ENCODE peak calls at places on chromosomes 11 and 22, in ten cellular contexts. S is astrocyte of the spinal cord; V is coronary artery; J is gastrocnemius medialis; W is GM23338; A is CD4-positive, alpha-beta T cell; X is psoas muscle; O is stomach; U is HFF-Myc; Z is AG04450. L is an unnamed sample.

GRCh38 chr22:32562396-32562795 is 87.8 kb downstream of the FBXO7 start:
- DNase-seq in S (no peak), V (no peak), J (no peak), W (no peak), A (no peak), X (no peak), O (no peak), U (no peak), Z (no peak), L (no peak)

GRCh38 chr11:69357458-69358397 is 63.8 kb downstream of the MYEOV start:
- DNase-seq in S (no peak), V (no peak), J (no peak), W (no peak), A (no peak), X (no peak), O (peak; percentile 21), U (no peak), Z (no peak), L (peak; percentile 8)

GRCh38 chr22:24514241-24515024 is 19.3 kb downstream of the UPB1 start:
- DNase-seq in S (no peak), V (no peak), J (no peak), W (no peak), A (no peak), X (peak; percentile 1), O (peak; percentile 40), U (no peak), Z (no peak), L (no peak)

GRCh38 chr11:44634401-44635281 is 69.2 kb downstream of the CD82 start:
- DNase-seq in S (peak; percentile 68), V (peak; percentile 78), J (peak; percentile 26), W (peak; percentile 84), A (no peak), X (peak; percentile 78), O (peak; percentile 35), U (peak; percentile 15), Z (peak; percentile 30), L (peak; percentile 17)

GRCh38 chr11:35566161-35566560 is 40.7 kb upstream of the PAMR1 start:
- DNase-seq in S (no peak), V (no peak), J (no peak), W (no peak), A (no peak), X (no peak), O (no peak), U (no peak), Z (no peak), L (no peak)

GRCh38 chr11:27397619-27398412 is 34.8 kb upstream of the CCDC34 start:
- DNase-seq in S (no peak), V (no peak), J (no peak), W (no peak), A (no peak), X (no peak), O (no peak), U (no peak), Z (no peak), L (no peak)

GRCh38 chr22:19179472-19180048 is 1.0 kb upstream of the SLC25A1 start:
- DNase-seq in S (peak; percentile 89), V (peak; percentile 86), J (peak; percentile 83), W (peak; percentile 89), A (no peak), X (peak; percentile 87), O (peak; percentile 80), U (no peak), Z (peak; percentile 68), L (peak; percentile 57)

GRCh38 chr11:94791216-94791889 is 23.2 kb downstream of the AMOTL1 start:
- DNase-seq in S (peak; percentile 56), V (no peak), J (no peak), W (no peak), A (no peak), X (no peak), O (no peak), U (no peak), Z (no peak), L (no peak)

GRCh38 chr22:38302906-38303305 is 14.3 kb downstream of the CSNK1E start:
- DNase-seq in S (no peak), V (no peak), J (no peak), W (no peak), A (no peak), X (no peak), O (no peak), U (no peak), Z (no peak), L (no peak)

GRCh38 chr22:38305481-38306448 is 11.5 kb downstream of the CSNK1E start:
- DNase-seq in S (peak; percentile 33), V (no peak), J (no peak), W (peak; percentile 84), A (no peak), X (no peak), O (no peak), U (no peak), Z (no peak), L (no peak)

GRCh38 chr22:38303974-38304373 is 13.3 kb downstream of the CSNK1E start:
- DNase-seq in S (no peak), V (no peak), J (peak; percentile 52), W (no peak), A (no peak), X (peak; percentile 69), O (no peak), U (no peak), Z (no peak), L (no peak)

GRCh38 chr22:38300197-38300945 is 16.9 kb downstream of the CSNK1E start:
- DNase-seq in S (no peak), V (no peak), J (no peak), W (no peak), A (no peak), X (no peak), O (no peak), U (no peak), Z (no peak), L (no peak)

DNA sequence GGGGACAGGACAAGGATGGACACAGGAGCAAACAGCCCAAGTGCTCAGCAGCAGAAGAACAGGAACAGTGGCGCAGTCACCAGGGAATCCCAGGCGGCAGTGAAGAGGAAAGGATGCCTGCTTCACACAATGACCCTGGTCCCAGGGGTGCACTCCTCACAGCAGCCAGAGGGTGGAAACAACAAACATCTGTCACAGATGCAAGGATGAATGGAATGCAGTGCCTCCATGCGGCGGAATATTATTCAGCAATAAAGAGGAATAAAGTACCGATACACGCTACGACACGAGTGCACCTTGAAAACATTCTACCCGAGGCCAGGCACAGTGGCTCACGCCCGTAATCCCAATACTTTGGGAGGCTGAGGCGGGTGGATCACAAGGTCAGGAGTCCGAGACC is 12.7 kb downstream of the CSNK1E start:
- DNase-seq in S (no peak), V (no peak), J (no peak), W (no peak), A (no peak), X (peak; percentile 64), O (no peak), U (no peak), Z (no peak), L (no peak)
- TF ChIP-seq CTCF in S (no peak), V (no peak), J (peak; percentile 15), W (peak; percentile 15), A (no peak), X (peak; percentile 27), O (no peak), U (no peak), Z (peak; percentile 2), L (no peak)

DNA sequence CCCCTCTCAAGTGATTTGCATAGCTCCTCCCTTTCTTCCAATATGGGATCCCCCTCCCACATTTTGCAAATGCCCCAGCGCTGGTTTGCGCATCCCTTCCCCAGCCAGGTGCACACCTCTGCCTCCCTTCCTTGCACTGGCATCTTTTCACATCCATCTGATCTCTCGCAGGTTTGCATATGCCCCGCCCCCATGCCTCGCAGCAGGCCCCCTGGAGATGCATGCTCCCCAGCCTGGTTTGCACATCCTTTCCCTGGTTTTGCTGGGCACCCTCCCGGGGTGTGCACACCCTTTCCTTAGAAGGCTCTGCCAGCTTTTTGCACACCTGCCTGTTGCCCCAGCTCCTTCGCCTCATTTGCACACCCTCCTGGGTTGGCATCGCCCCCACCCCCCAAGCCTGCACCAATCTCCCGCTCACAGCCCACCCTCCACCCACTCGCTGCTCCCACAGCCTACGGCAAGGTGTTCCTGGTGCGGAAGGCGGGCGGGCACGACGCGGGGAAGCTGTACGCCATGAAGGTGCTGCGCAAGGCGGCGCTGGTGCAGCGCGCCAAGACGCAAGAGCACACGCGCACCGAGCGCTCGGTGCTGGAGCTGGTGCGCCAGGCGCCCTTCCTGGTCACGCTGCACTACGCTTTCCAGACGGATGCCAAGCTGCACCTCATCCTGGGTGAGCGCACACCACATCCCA is 895 bp downstream of the RPS6KA4 start:
- DNase-seq in S (no peak), V (no peak), J (no peak), W (peak; percentile 72), A (peak; percentile 23), X (no peak), O (peak; percentile 46), U (no peak), Z (no peak), L (no peak)
- TF ChIP-seq CTCF in S (no peak), V (no peak), J (no peak), W (peak; percentile 14), A (no peak), X (no peak), O (no peak), U (no peak), Z (no peak), L (no peak)

DNA sequence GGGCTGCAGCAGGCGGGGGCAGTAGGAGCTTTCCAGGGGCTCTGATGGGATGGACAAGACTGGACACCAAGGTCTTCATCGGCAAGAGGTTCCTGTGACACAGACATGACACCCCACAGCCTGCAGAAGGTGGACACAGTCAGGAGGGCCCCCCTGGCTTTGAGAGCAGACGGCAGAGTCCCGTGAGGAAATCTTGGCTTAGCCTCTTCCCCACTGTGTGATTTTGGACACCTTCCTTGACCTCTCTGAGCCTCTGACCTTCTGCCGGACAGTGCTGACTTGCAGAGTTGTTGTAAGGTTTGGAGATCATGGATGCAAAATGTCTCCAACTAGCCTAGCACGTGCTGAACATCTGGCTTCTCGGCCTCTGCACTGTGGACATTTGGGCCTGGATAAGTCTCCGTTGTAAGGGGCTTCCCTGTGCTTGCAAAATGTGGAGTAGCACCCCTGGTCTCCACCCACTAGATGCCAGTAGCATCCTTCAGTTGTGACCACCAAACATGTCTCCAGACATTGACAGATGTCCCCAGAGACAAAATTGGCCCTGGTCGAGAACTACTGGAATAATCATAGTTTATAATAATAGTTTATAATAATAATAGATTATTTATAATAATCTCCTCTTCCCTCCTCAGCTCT is 54.6 kb downstream of the MCM5 start:
- DNase-seq in S (no peak), V (no peak), J (peak; percentile 33), W (no peak), A (no peak), X (no peak), O (no peak), U (no peak), Z (no peak), L (no peak)
- TF ChIP-seq CTCF in S (no peak), V (no peak), J (peak; percentile 24), W (no peak), A (no peak), X (peak; percentile 19), O (no peak), U (peak; percentile 32), Z (peak; percentile 3), L (no peak)

DNA sequence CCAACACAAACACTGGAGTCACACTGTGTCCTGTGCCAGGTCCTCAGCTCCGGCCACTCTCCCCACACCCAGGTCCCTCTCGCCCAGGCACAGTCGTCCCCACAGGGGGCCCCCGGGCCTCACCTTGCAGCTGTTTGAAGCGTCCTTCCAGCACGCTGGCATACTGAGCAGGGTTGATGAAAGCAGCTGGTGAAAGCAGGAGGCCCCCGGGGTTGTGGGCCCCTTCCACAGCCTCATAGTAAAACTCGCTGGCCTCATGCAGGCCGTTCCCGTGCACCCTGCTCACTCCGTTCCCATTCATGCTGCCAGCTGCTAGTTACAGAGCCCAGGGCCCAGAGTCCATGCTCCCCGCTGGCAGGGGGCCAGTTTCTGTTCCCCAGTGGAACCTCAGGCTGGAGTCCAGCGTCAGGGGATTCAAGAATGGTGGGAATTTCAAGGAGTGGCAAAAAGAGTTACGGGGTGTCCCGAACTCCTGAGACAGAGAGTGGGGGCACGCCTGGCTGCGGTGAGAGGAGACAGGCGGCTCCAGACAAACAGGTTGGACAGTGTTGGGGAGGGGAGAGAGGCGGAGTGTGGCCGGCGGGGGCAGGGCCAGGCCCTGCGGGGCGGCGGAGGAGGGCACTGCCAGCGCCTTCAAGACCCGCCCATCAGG is 10.6 kb downstream of the SPTBN2 start:
- DNase-seq in S (no peak), V (no peak), J (no peak), W (peak; percentile 71), A (no peak), X (peak; percentile 42), O (peak; percentile 60), U (no peak), Z (no peak), L (no peak)
- TF ChIP-seq CTCF in S (no peak), V (no peak), J (no peak), W (peak; percentile 58), A (no peak), X (no peak), O (peak; percentile 54), U (no peak), Z (peak; percentile 27), L (no peak)